ENCODE peak calls at places on chromosomes 6 and 20, in eight cellular contexts. One of them, this sample, is unnamed.

GRCh38 chr20:38434310-38434741 is 802 bp downstream of the SNHG17 start:
- DNase-seq in transverse colon: no peak
- DNase-seq in H1: no peak
- DNase-seq in Panc1: no peak
- DNase-seq in breast epithelium: no peak
- DNase-seq in HCT116: no peak
- DNase-seq in HL-60: peak; percentile 30
- DNase-seq in sigmoid colon: no peak
- DNase-seq in this sample: no peak

GRCh38 chr6:81340946-81341345 is 411.5 kb downstream of the TENT5A start:
- DNase-seq in transverse colon: no peak
- DNase-seq in H1: no peak
- DNase-seq in Panc1: no peak
- DNase-seq in breast epithelium: no peak
- DNase-seq in HCT116: no peak
- DNase-seq in HL-60: no peak
- DNase-seq in sigmoid colon: no peak
- DNase-seq in this sample: no peak

GRCh38 chr6:95325858-95326257 is 251.5 kb upstream of the MANEA start:
- DNase-seq in transverse colon: no peak
- DNase-seq in H1: no peak
- DNase-seq in Panc1: no peak
- DNase-seq in breast epithelium: no peak
- DNase-seq in HCT116: no peak
- DNase-seq in HL-60: no peak
- DNase-seq in sigmoid colon: no peak
- DNase-seq in this sample: no peak

GRCh38 chr20:41398408-41398807 is 31.8 kb upstream of the EMILIN3 start:
- DNase-seq in transverse colon: peak; percentile 43
- DNase-seq in H1: no peak
- DNase-seq in Panc1: no peak
- DNase-seq in breast epithelium: no peak
- DNase-seq in HCT116: no peak
- DNase-seq in HL-60: no peak
- DNase-seq in sigmoid colon: peak; percentile 85
- DNase-seq in this sample: no peak

GRCh38 chr6:21791596-21791995 is 198.0 kb downstream of the SOX4 start:
- DNase-seq in transverse colon: no peak
- DNase-seq in H1: no peak
- DNase-seq in Panc1: no peak
- DNase-seq in breast epithelium: no peak
- DNase-seq in HCT116: no peak
- DNase-seq in HL-60: no peak
- DNase-seq in sigmoid colon: no peak
- DNase-seq in this sample: no peak

GRCh38 chr6:139891471-139891870 is 517.0 kb upstream of the CITED2 start:
- DNase-seq in transverse colon: no peak
- DNase-seq in H1: no peak
- DNase-seq in Panc1: no peak
- DNase-seq in breast epithelium: no peak
- DNase-seq in HCT116: no peak
- DNase-seq in HL-60: no peak
- DNase-seq in sigmoid colon: no peak
- DNase-seq in this sample: no peak

GRCh38 chr20:57400821-57401564 is 9.8 kb downstream of the RBM38 start:
- DNase-seq in transverse colon: no peak
- DNase-seq in H1: no peak
- DNase-seq in Panc1: no peak
- DNase-seq in breast epithelium: no peak
- DNase-seq in HCT116: no peak
- DNase-seq in HL-60: no peak
- DNase-seq in sigmoid colon: peak; percentile 70
- DNase-seq in this sample: no peak

GRCh38 chr20:12371955-12372354 is 454.3 kb downstream of the BTBD3 start:
- DNase-seq in transverse colon: peak; percentile 9
- DNase-seq in H1: no peak
- DNase-seq in Panc1: no peak
- DNase-seq in breast epithelium: no peak
- DNase-seq in HCT116: no peak
- DNase-seq in HL-60: no peak
- DNase-seq in sigmoid colon: no peak
- DNase-seq in this sample: no peak

GRCh38 chr6:168060521-168060931 is 18.5 kb downstream of the FRMD1 start:
- DNase-seq in transverse colon: peak; percentile 80
- DNase-seq in H1: no peak
- DNase-seq in Panc1: no peak
- DNase-seq in breast epithelium: no peak
- DNase-seq in HCT116: no peak
- DNase-seq in HL-60: no peak
- DNase-seq in sigmoid colon: no peak
- DNase-seq in this sample: peak; percentile 56

GRCh38 chr6:38141045-38141444 is 321.5 kb downstream of the ZFAND3 start:
- DNase-seq in transverse colon: no peak
- DNase-seq in H1: no peak
- DNase-seq in Panc1: no peak
- DNase-seq in breast epithelium: no peak
- DNase-seq in HCT116: no peak
- DNase-seq in HL-60: no peak
- DNase-seq in sigmoid colon: no peak
- DNase-seq in this sample: no peak

GRCh38 chr6:113432729-113433505 is 424.2 kb upstream of the MARCKS start:
- DNase-seq in transverse colon: no peak
- DNase-seq in H1: no peak
- DNase-seq in Panc1: no peak
- DNase-seq in breast epithelium: no peak
- DNase-seq in HCT116: no peak
- DNase-seq in HL-60: peak; percentile 68
- DNase-seq in sigmoid colon: no peak
- DNase-seq in this sample: no peak

GRCh38 chr20:46970937-46971630 is 76.4 kb downstream of the EYA2 start:
- DNase-seq in transverse colon: no peak
- DNase-seq in H1: no peak
- DNase-seq in Panc1: peak; percentile 32
- DNase-seq in breast epithelium: no peak
- DNase-seq in HCT116: peak; percentile 95
- DNase-seq in HL-60: peak; percentile 6
- DNase-seq in sigmoid colon: no peak
- DNase-seq in this sample: no peak

GRCh38 chr6:113909224-113909856 is 52.2 kb downstream of the MARCKS start:
- DNase-seq in transverse colon: no peak
- DNase-seq in H1: no peak
- DNase-seq in Panc1: peak; percentile 39
- DNase-seq in breast epithelium: no peak
- DNase-seq in HCT116: peak; percentile 36
- DNase-seq in HL-60: peak; percentile 1
- DNase-seq in sigmoid colon: no peak
- DNase-seq in this sample: peak; percentile 29

GRCh38 chr6:125821825-125822281 is 31.1 kb downstream of the NCOA7 start:
- DNase-seq in transverse colon: peak; percentile 59
- DNase-seq in H1: no peak
- DNase-seq in Panc1: no peak
- DNase-seq in breast epithelium: no peak
- DNase-seq in HCT116: no peak
- DNase-seq in HL-60: no peak
- DNase-seq in sigmoid colon: no peak
- DNase-seq in this sample: no peak

GRCh38 chr6:4253604-4254211 is 118.3 kb upstream of the ECI2 start:
- DNase-seq in transverse colon: no peak
- DNase-seq in H1: no peak
- DNase-seq in Panc1: no peak
- DNase-seq in breast epithelium: no peak
- DNase-seq in HCT116: peak; percentile 10
- DNase-seq in HL-60: no peak
- DNase-seq in sigmoid colon: no peak
- DNase-seq in this sample: peak; percentile 28

GRCh38 chr6:23511797-23512196 is 614.2 kb upstream of the NRSN1 start:
- DNase-seq in transverse colon: no peak
- DNase-seq in H1: no peak
- DNase-seq in Panc1: no peak
- DNase-seq in breast epithelium: no peak
- DNase-seq in HCT116: no peak
- DNase-seq in HL-60: no peak
- DNase-seq in sigmoid colon: no peak
- DNase-seq in this sample: no peak

GRCh38 chr20:46963196-46963529 is 68.5 kb downstream of the EYA2 start:
- DNase-seq in transverse colon: no peak
- DNase-seq in H1: no peak
- DNase-seq in Panc1: no peak
- DNase-seq in breast epithelium: peak; percentile 73
- DNase-seq in HCT116: no peak
- DNase-seq in HL-60: no peak
- DNase-seq in sigmoid colon: no peak
- DNase-seq in this sample: peak; percentile 51

GRCh38 chr20:10686356-10687169 is 12.8 kb upstream of the JAG1 start:
- DNase-seq in transverse colon: no peak
- DNase-seq in H1: no peak
- DNase-seq in Panc1: no peak
- DNase-seq in breast epithelium: no peak
- DNase-seq in HCT116: no peak
- DNase-seq in HL-60: no peak
- DNase-seq in sigmoid colon: no peak
- DNase-seq in this sample: no peak

GRCh38 chr6:36443951-36444428 is 1.2 kb downstream of the KCTD20 start:
- DNase-seq in transverse colon: no peak
- DNase-seq in H1: no peak
- DNase-seq in Panc1: no peak
- DNase-seq in breast epithelium: no peak
- DNase-seq in HCT116: peak; percentile 32
- DNase-seq in HL-60: no peak
- DNase-seq in sigmoid colon: no peak
- DNase-seq in this sample: no peak

GRCh38 chr20:41408131-41408789 is 41.6 kb upstream of the EMILIN3 start:
- DNase-seq in transverse colon: peak; percentile 47
- DNase-seq in H1: no peak
- DNase-seq in Panc1: no peak
- DNase-seq in breast epithelium: no peak
- DNase-seq in HCT116: no peak
- DNase-seq in HL-60: peak; percentile 7
- DNase-seq in sigmoid colon: no peak
- DNase-seq in this sample: no peak

GRCh38 chr20:11867286-11867921 is 50.3 kb upstream of the BTBD3 start:
- DNase-seq in transverse colon: no peak
- DNase-seq in H1: no peak
- DNase-seq in Panc1: no peak
- DNase-seq in breast epithelium: no peak
- DNase-seq in HCT116: no peak
- DNase-seq in HL-60: no peak
- DNase-seq in sigmoid colon: no peak
- DNase-seq in this sample: no peak

GRCh38 chr6:82711105-82711829 is 347.6 kb downstream of the TPBG start:
- DNase-seq in transverse colon: no peak
- DNase-seq in H1: no peak
- DNase-seq in Panc1: no peak
- DNase-seq in breast epithelium: no peak
- DNase-seq in HCT116: no peak
- DNase-seq in HL-60: no peak
- DNase-seq in sigmoid colon: no peak
- DNase-seq in this sample: no peak

GRCh38 chr6:112183271-112183671 is 71.1 kb downstream of the LAMA4 start:
- DNase-seq in transverse colon: no peak
- DNase-seq in H1: no peak
- DNase-seq in Panc1: no peak
- DNase-seq in breast epithelium: no peak
- DNase-seq in HCT116: no peak
- DNase-seq in HL-60: no peak
- DNase-seq in sigmoid colon: no peak
- DNase-seq in this sample: no peak

DNA sequence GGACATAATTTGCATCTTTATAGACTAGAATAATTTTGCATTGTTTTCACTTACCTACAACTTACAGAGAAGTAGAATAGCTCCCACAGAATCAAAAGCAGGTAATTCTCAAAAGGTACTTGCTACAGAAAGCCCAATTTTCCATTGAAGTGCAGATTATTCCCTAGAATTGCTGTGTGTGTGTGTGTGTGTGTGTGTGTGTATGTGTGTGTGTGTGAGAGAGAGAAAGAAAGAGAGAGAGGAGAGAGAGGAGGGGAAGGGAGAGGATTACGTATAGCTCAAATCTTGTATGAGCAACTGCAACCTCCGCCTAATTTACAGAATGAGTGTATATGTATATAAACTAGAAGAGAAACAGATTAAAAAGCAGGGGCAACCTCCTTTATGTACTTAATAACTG is 68.0 kb downstream of the DOK5 start:
- DNase-seq in transverse colon: no peak
- DNase-seq in H1: no peak
- DNase-seq in Panc1: no peak
- DNase-seq in breast epithelium: no peak
- DNase-seq in HCT116: no peak
- DNase-seq in HL-60: no peak
- DNase-seq in sigmoid colon: no peak
- DNase-seq in this sample: no peak
- TF ChIP-seq CTCF in transverse colon: no peak
- TF ChIP-seq CTCF in H1: no peak
- TF ChIP-seq CTCF in Panc1: no peak
- TF ChIP-seq CTCF in breast epithelium: no peak
- TF ChIP-seq CTCF in HCT116: no peak
- TF ChIP-seq CTCF in HL-60: no peak
- TF ChIP-seq CTCF in sigmoid colon: no peak
- TF ChIP-seq CTCF in this sample: no peak

GRCh38 chr6:10837692-10837996 is 695 bp downstream of the MAK start:
- DNase-seq in transverse colon: no peak
- DNase-seq in H1: no peak
- DNase-seq in Panc1: no peak
- DNase-seq in breast epithelium: no peak
- DNase-seq in HCT116: no peak
- DNase-seq in HL-60: peak; percentile 8
- DNase-seq in sigmoid colon: no peak
- DNase-seq in this sample: peak; percentile 4
- H3K27ac ChIP-seq in transverse colon: no peak overlapping the region
- H3K27ac ChIP-seq in H1: no peak overlapping the region
- H3K27ac ChIP-seq in Panc1: peak overlapping the region; percentile 75
- H3K27ac ChIP-seq in breast epithelium: peak overlapping the region; percentile 87
- H3K27ac ChIP-seq in HCT116: no peak overlapping the region
- H3K27ac ChIP-seq in HL-60: no peak overlapping the region
- H3K27ac ChIP-seq in sigmoid colon: no peak overlapping the region
- H3K27ac ChIP-seq in this sample: peak overlapping the region; percentile 51

GRCh38 chr6:154606860-154607259 is 96.4 kb upstream of the CNKSR3 start:
- DNase-seq in transverse colon: no peak
- DNase-seq in H1: no peak
- DNase-seq in Panc1: no peak
- DNase-seq in breast epithelium: no peak
- DNase-seq in HCT116: no peak
- DNase-seq in HL-60: no peak
- DNase-seq in sigmoid colon: no peak
- DNase-seq in this sample: no peak
- TF ChIP-seq POLR2AphosphoS5 in transverse colon: no peak
- TF ChIP-seq POLR2AphosphoS5 in H1: no peak
- TF ChIP-seq POLR2AphosphoS5 in Panc1: no peak
- TF ChIP-seq POLR2AphosphoS5 in breast epithelium: no peak
- TF ChIP-seq POLR2AphosphoS5 in HCT116: no peak
- TF ChIP-seq POLR2AphosphoS5 in HL-60: no peak
- TF ChIP-seq POLR2AphosphoS5 in sigmoid colon: no peak
- TF ChIP-seq POLR2AphosphoS5 in this sample: no peak

DNA sequence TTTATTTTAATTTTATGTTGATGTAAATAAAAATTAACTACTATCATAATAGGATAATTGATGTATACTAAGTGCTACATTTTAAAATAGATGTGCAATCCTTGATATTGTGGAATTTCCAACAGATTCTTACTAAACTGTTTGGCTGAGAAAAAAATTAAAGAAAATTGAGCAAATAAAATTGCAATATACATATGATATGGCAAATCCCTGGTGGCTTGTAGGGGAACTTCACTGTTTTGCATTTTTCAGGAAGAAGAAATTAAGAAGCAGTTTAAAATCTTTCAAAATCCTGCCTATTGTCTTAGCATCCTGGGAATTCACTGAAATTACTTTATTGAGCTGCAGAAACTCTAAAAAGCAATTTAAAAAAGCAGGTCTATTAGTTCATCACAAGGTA is 191.4 kb upstream of the ADGRB3 start:
- DNase-seq in transverse colon: no peak
- DNase-seq in H1: no peak
- DNase-seq in Panc1: no peak
- DNase-seq in breast epithelium: no peak
- DNase-seq in HCT116: no peak
- DNase-seq in HL-60: no peak
- DNase-seq in sigmoid colon: no peak
- DNase-seq in this sample: no peak
- TF ChIP-seq CTCF in transverse colon: no peak
- TF ChIP-seq CTCF in H1: no peak
- TF ChIP-seq CTCF in Panc1: no peak
- TF ChIP-seq CTCF in breast epithelium: no peak
- TF ChIP-seq CTCF in HCT116: peak; percentile 13
- TF ChIP-seq CTCF in HL-60: no peak
- TF ChIP-seq CTCF in sigmoid colon: no peak
- TF ChIP-seq CTCF in this sample: no peak

This sample was measured in prostate gland.